ENCODE peak calls at places on chromosomes 4 and X, in six cellular contexts. A is IMR-90; N is uterus; G is GM23338; H is epithelial cell of proximal tubule; S is CD8-positive, alpha-beta T cell. B is an unnamed sample.

GRCh38 chrX:9940397-9940796 is 26.8 kb upstream of the CLDN34 start:
- DNase-seq in A (peak), N (no peak), G (no peak), H (peak), S (no peak), B (no peak)

GRCh38 chrX:72297953-72298730 is 7.6 kb downstream of the CITED1 start:
- DNase-seq in A (no peak), N (no peak), G (peak), H (no peak), S (no peak), B (no peak)

GRCh38 chrX:65924938-65925507 is 114.9 kb downstream of the VSIG4 start:
- DNase-seq in A (no peak), N (no peak), G (no peak), H (no peak), S (no peak), B (no peak)

GRCh38 chr4:39698424-39699009 is 581 bp downstream of the UBE2K start:
- DNase-seq in A (no peak), N (peak), G (peak), H (no peak), S (no peak), B (no peak)

GRCh38 chr4:81040175-81040659 is 9.7 kb downstream of the BMP3 start:
- DNase-seq in A (peak), N (no peak), G (peak), H (no peak), S (no peak), B (no peak)

GRCh38 chrX:10450959-10451355 is 169.4 kb downstream of the MID1 start:
- DNase-seq in A (no peak), N (no peak), G (no peak), H (no peak), S (no peak), B (no peak)

GRCh38 chr4:89998350-89999098 is 103.9 kb downstream of the MMRN1 start:
- DNase-seq in A (no peak), N (no peak), G (peak), H (no peak), S (no peak), B (no peak)

GRCh38 chr4:38512840-38513239 is 151.2 kb upstream of the KLF3 start:
- DNase-seq in A (no peak), N (no peak), G (peak), H (no peak), S (no peak), B (no peak)

GRCh38 chr4:44558206-44558605 is 93.2 kb downstream of the YIPF7 start:
- DNase-seq in A (no peak), N (no peak), G (no peak), H (no peak), S (no peak), B (no peak)

GRCh38 chr4:26201119-26201518 is 119.7 kb upstream of the RBPJ start:
- DNase-seq in A (no peak), N (no peak), G (no peak), H (no peak), S (no peak), B (no peak)

GRCh38 chrX:131801066-131801465 is 222.0 kb upstream of the STK26 start:
- DNase-seq in A (no peak), N (no peak), G (no peak), H (no peak), S (no peak), B (no peak)

GRCh38 chrX:131801911-131802310 is 221.2 kb upstream of the STK26 start:
- DNase-seq in A (no peak), N (no peak), G (no peak), H (no peak), S (no peak), B (no peak)

DNA sequence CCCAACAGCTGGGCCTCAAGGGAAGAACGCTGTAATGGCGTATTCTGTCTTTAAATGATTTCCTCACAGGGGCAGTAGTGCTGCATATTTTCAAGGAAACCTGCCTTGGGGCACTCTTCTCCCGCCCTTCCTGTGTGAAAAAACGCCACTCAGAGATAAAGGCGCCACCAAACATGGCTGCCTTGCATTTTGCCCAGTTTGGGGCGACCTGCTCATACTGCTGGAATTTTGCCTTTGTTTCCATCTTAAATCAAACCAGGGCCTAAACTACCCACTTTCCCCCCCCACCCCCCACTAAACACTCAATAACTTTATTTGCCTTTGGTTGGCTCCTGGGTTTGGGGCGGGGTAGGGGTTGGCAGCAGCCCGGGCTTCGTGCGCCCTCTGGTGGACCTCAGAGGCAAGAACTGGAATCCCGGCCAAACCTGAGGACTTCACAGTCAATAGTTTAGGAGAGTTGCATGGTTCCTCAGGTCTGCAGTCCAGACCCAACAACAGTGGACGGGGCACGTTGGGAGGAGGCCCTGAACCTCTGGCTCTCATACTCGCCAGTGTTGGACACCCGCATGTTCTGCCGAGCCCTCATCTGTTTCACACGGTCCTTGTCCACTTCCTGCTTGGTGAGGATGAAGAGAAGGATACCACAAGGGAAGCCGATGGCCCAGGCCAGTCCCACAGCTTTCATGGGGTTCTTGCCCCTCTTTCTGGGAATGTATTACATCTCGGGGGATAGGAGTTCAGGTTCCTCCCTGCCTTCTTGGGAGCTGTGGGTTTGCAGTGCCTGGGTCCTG is 220.1 kb upstream of the STK26 start:
- DNase-seq in A (peak), N (peak), G (peak), H (no peak), S (no peak), B (no peak)
- H3K4me3 ChIP-seq in A (peak), N (peak), G (no peak), H (no peak), S (no peak), B (no peak)

DNA sequence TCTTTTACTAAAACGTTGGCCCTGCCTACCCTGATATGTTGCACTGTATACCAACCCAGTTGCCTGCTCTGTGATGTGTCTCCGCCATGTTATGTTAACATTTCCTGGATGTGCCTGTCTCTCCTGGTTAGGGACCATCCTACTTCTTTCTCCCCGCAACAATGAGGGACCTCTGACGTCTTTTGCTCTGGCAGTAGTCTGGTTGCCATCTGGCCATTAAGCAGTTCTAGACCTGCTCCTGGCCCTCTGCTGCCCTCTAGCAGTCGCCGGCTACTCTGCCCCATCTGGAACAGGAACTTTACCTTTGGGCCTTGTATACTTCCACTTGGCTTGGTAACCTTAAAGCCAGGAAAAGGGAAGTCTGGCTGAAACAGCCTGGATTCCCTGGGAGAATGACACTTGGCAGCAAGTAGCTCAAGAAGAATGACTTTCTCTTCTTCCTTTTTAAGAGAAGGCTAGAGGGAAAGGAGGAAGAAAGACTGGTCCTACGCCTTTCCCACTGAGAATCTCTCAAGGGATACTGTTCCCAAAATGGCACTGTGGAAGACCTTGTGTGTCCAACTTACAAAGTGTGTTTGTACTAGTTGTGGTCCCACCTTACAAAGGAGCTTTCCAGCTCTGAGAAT is 63.5 kb downstream of the GPC3 start:
- DNase-seq in A (peak), N (no peak), G (peak), H (no peak), S (peak), B (no peak)
- TF ChIP-seq CTCF in A (peak), N (no peak), G (peak), H (peak), S (no peak), B (peak)

GRCh38 chr4:172750910-172751309 is 417.7 kb upstream of the GALNT7 start:
- DNase-seq in A (no peak), N (no peak), G (no peak), H (no peak), S (no peak), B (peak)

DNA sequence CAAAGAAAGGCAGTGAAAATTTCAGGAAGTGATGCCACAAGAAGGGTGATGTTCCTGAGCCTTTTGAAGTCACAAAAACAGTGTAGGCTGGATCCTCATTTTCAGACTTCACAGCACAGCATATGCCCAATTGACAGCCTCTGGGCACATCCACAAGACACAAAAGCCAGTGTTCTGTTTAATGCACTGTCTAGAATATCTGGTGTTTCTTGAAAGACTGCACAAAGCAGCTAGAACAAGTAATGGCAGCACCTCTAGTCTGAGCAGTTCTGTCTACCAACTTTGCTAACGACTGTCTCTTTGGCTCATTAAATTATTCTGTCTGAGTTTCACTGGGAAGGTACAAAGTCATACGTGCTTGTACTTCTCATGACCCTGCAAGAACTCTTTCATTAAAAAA is 417.1 kb upstream of the GALNT7 start:
- DNase-seq in A (no peak), N (no peak), G (no peak), H (no peak), S (no peak), B (no peak)
- H3K4me3 ChIP-seq in A (no peak), N (no peak), G (no peak), H (no peak), S (no peak), B (no peak)

DNA sequence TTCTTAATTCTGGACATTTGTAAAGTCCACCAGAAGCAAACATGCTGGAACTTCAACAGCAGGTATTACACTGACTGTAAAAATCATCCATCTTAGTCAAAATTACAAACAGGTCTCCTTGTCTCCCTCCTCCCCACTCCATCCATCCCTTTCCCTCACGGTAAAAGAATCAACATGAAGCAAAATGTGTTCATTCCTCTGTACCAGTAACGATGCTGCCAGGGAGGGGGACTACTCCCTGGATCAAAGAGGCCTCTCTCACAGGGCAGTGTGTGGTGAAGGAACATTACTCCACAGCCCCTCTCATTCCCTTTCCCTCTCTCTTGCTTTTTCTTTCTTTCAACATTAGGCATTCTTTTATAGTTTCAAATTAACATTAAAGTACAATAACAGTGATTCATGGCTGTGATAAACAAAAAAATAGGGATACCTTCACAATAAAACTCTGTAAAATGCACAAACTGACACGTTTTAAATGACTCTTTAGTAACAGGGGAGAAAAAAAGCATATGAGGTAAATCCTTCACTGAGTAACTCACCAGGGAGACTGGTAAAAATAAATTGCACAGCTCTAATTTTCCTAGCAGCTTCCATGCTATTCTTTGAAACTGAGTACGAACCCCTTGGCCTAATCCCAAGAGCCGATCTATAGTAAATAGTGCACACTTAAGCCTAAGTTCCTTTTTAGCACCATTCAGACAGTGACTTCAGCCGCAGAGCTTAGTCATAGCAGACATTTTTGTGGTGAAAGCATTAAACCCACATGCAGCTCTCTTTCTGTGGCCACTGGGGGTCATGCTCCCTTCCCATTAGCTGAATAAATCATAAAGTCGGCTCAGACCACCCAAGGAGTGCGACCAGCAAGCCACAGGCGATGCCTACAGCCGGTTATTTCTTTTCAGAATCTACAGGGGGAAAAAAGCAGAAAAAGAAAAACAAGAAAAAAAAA is 215.6 kb upstream of the GYPA start:
- DNase-seq in A (peak), N (no peak), G (peak), H (peak), S (no peak), B (peak)
- TF ChIP-seq CTCF in A (peak), N (no peak), G (peak), H (peak), S (no peak), B (peak)

GRCh38 chr4:27790911-27791310 is 930.3 kb downstream of the STIM2 start:
- DNase-seq in A (peak), N (no peak), G (no peak), H (no peak), S (no peak), B (no peak)
- H3K4me3 ChIP-seq in A (no peak), N (no peak), G (no peak), H (no peak), S (no peak), B (no peak)

DNA sequence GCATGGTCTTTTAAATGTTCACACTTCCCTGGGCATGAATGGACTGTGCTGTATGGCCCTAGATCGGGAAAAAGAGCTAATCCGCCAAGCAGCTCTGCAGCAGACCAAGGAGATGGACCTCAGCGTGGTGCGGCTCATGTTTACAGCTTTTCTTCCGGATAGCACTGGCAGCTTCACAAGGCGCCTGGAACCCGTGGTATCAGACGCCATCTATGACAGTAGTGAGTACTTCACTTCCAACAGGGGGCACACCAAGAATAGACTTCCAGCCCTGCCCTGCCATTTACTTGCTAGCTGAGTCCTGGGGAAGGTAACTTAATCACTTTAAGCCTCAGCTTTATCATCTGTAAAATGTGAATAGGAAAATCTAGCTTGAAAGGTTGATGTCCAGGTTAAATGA is 77.7 kb downstream of the NFKB1 start:
- DNase-seq in A (no peak), N (no peak), G (peak), H (no peak), S (no peak), B (no peak)
- TF ChIP-seq CTCF in A (no peak), N (no peak), G (peak), H (peak), S (no peak), B (no peak)

GRCh38 chrX:104288269-104288668 is 33.5 kb upstream of the ESX1 start:
- DNase-seq in A (no peak), N (no peak), G (peak), H (no peak), S (no peak), B (no peak)

GRCh38 chrX:104284407-104285000 is 29.8 kb upstream of the ESX1 start:
- DNase-seq in A (no peak), N (peak), G (no peak), H (no peak), S (no peak), B (no peak)

GRCh38 chrX:104285201-104285600 is 30.5 kb upstream of the ESX1 start:
- DNase-seq in A (no peak), N (no peak), G (no peak), H (no peak), S (no peak), B (no peak)

DNA sequence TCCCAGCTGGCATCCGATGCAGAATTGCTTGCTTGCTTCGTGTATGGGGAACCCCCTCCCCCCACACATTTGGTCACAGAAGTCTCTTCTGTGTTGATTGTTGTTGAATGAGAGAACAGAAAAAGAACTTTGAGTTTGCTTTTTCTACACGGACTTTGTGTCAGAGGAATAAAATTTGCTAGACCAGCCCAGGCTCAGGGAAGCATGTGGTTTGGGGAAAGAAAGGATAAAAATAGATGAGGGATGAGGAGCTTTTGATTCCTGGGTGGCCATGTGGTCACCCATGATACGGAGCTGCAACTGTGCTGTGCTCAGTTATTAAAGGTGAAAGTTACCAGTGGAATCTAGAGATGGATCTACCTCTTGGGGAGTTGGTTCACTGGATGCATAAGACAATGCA is 34.2 kb upstream of the ESX1 start:
- DNase-seq in A (no peak), N (no peak), G (no peak), H (no peak), S (no peak), B (no peak)
- H3K4me3 ChIP-seq in A (no peak), N (no peak), G (peak), H (no peak), S (no peak), B (no peak)

DNA sequence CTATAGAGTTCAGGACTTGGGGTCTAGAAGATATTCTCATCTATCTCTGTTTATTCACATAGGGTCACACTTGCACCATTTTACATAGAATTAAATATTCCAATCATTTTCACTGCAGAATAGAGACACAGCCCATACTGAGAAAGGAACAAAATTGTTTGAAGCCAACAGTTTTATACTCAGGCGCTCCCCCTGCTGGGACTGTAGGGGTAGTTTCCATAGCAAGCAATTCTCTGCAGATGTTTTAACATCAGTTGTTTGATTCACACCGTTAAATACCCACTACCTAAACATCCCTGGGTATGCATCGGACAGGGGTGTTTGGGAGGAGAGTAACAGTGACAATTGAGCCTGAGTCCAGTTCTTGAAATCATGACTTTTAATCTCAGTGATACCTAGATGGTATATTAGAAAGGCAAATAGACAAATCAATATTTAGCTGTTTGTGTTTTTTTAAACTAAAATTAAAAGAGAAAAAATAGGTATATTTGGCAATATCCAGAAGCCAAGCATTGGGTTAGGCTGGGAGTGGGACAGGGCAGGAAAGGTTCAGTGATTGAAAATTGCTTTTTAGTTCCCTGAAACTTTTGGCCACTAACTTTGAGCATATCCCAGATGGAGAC is 33.8 kb downstream of the LONRF3 start:
- DNase-seq in A (peak), N (peak), G (peak), H (no peak), S (no peak), B (no peak)
- TF ChIP-seq CTCF in A (peak), N (peak), G (peak), H (peak), S (peak), B (peak)

DNA sequence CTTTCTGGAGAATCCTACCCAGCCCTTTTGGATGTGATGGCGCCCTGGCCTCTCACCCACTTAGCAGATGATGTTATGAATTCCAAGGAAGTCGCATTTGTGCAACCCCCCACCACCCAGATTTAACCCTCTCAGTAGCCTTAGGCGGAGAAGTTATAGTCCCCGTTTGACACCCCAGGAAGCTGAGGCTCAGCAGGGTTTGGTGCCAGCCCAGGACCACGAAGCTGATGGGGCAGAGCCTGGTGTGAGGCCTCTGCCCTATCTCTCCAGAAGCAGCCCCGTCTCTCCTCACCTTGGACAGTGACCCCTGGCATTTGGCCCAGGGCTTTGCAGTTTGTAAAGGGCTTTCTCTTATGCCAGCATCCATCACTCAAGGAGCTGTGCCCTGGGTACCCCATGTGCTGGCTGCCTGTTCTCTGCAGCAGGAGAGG is 1.1 kb downstream of the WFS1 start:
- DNase-seq in A (peak), N (no peak), G (no peak), H (no peak), S (no peak), B (no peak)
- H3K4me3 ChIP-seq in A (peak), N (peak), G (peak), H (peak), S (peak), B (peak)

B was measured in GM12864.